ENCODE peak calls at places on chromosomes 3 and 15, in five cellular contexts. E is K562, R is endothelial cell of umbilical vein, P is A549, L is HepG2. A is an unnamed sample.

GRCh38 chr3:20488101-20488500 is 302.1 kb upstream of the SGO1 start:
- DNase-seq in E (no peak), R (no peak), P (no peak), L (no peak), A (no peak)

GRCh38 chr15:71761649-71762048 is 48.7 kb upstream of the NR2E3 start:
- DNase-seq in E (no peak), R (peak; percentile 84), P (peak; percentile 83), L (peak; percentile 60), A (no peak)

GRCh38 chr3:157078131-157078835 is 81.7 kb downstream of the CCNL1 start:
- DNase-seq in E (no peak), R (no peak), P (no peak), L (no peak), A (no peak)

GRCh38 chr3:142902356-142902755 is 13.5 kb upstream of the PCOLCE2 start:
- DNase-seq in E (no peak), R (no peak), P (no peak), L (no peak), A (no peak)

GRCh38 chr3:127065138-127065427 is 82.2 kb downstream of the PLXNA1 start:
- DNase-seq in E (no peak), R (no peak), P (no peak), L (no peak), A (no peak)

GRCh38 chr3:12772462-12772861 is 13.4 kb upstream of the TMEM40 start:
- DNase-seq in E (no peak), R (no peak), P (no peak), L (no peak), A (no peak)

GRCh38 chr15:77266708-77267387 is 153.1 kb downstream of the PEAK1 start:
- DNase-seq in E (no peak), R (no peak), P (peak; percentile 45), L (no peak), A (peak; percentile 23)

GRCh38 chr3:73086071-73086494 is 24.6 kb downstream of the EBLN2 start:
- DNase-seq in E (peak; percentile 46), R (peak; percentile 44), P (peak; percentile 42), L (peak; percentile 34), A (peak; percentile 55)

GRCh38 chr3:73674280-73674679 is 49.5 kb upstream of the PDZRN3 start:
- DNase-seq in E (no peak), R (no peak), P (no peak), L (no peak), A (no peak)

GRCh38 chr15:66290007-66290406 is 3.4 kb upstream of the DIS3L start:
- DNase-seq in E (no peak), R (no peak), P (no peak), L (no peak), A (no peak)

GRCh38 chr3:156024904-156025303 is 95.5 kb upstream of the KCNAB1 start:
- DNase-seq in E (no peak), R (no peak), P (peak; percentile 9), L (no peak), A (no peak)

DNA sequence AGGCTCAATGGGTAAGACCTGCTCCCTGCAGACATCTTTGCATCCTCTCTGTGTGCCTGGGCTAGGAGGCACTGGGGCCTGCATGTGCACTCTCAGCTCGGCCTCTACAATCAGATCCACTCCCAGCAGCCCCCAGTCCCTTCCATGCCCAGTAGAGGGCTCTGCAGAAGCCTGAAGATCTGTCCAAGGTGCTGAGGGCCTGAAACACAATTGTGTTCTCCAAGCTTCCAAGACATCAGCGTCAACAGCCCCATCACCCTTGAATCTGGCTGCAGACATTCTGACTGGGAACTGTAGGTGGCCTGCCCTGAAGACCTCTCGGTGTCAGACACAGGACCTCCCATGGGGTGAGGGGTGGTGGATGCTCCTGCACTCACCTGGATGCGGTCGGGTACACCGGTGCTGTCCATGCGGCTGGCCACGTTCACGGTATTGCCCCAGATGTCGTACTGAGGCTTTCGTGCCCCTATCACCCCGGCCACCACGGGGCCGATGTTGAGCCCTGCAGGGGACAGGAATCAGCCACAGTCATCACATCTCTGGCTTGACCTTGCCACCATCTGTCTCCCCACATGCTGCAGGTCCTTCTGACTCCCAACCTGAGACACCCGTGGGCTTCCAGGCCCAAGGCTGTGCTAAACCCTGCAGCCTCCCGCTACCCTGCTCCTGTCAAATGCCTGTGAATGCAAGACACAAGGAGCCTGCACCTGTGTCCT is 84.7 kb downstream of the SEC22A start:
- DNase-seq in E (peak; percentile 71), R (peak; percentile 52), P (peak; percentile 70), L (peak; percentile 48), A (peak; percentile 82)
- TF ChIP-seq JUN in E (no peak), R (no peak), P (no peak), L (no peak), A (peak; percentile 53)

GRCh38 chr3:50607271-50608091 is 4.1 kb downstream of the CISH start:
- DNase-seq in E (no peak), R (no peak), P (no peak), L (no peak), A (no peak)
- TF ChIP-seq JUN in E (no peak), R (no peak), P (no peak), L (no peak), A (no peak)

GRCh38 chr3:63386568-63386967 is 108.5 kb downstream of the SYNPR start:
- DNase-seq in E (no peak), R (no peak), P (no peak), L (no peak), A (peak; percentile 38)

GRCh38 chr3:63384382-63384781 is 106.3 kb downstream of the SYNPR start:
- DNase-seq in E (no peak), R (no peak), P (no peak), L (no peak), A (no peak)

GRCh38 chr3:63387568-63387967 is 109.5 kb downstream of the SYNPR start:
- DNase-seq in E (no peak), R (no peak), P (no peak), L (no peak), A (no peak)

GRCh38 chr3:63383040-63383439 is 104.9 kb downstream of the SYNPR start:
- DNase-seq in E (no peak), R (no peak), P (no peak), L (no peak), A (no peak)

DNA sequence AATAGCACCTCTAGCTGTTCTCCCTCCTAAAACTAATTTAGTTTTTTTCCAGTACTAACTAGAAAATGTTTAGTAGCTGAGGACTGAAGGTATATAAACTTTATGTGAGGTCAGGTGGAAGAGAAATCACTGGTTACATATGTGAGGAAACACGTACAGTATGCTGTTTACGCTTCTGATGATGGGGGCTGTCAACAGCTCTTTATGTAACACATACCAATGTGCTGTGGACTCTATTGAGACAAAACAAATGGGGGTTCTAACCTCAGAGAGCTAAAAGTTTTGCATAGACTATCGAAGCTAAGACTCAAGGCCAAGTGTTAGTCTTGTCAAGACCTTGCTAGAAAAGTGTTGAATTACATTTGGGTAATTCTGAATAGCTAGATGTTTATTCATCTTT is 107.5 kb downstream of the SYNPR start:
- DNase-seq in E (no peak), R (no peak), P (no peak), L (no peak), A (no peak)
- TF ChIP-seq JUN in E (no peak), R (no peak), P (no peak), L (no peak), A (no peak)

GRCh38 chr15:45372032-45372995 is 6.0 kb downstream of the GATM start:
- DNase-seq in E (no peak), R (no peak), P (no peak), L (no peak), A (no peak)
- TF ChIP-seq JUN in E (no peak), R (no peak), P (no peak), L (no peak), A (no peak)

GRCh38 chr3:6504834-6505233 is 356.1 kb upstream of the GRM7 start:
- DNase-seq in E (no peak), R (no peak), P (no peak), L (no peak), A (no peak)
- TF ChIP-seq JUN in E (no peak), R (no peak), P (no peak), L (no peak), A (no peak)

DNA sequence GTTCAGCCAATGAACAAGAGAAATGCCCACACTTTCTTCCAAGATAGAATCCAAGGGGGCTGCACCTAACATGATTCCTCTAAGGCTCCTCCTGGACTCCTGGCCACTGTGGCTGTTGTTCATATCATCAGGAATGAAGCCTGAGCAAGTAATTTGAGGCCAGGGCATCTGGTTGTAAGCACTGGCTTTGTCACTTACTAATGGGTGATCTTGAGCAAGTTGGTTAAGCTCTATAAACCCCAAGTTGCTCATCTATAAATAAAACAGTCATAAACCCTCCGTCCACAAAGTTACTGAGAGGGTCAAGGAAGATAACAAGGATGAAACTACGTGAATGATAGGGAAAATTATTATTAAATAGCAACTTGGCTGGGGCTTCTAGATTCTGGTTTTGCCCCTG is 58.3 kb downstream of the CDC25A start:
- DNase-seq in E (no peak), R (no peak), P (no peak), L (no peak), A (no peak)
- TF ChIP-seq JUN in E (no peak), R (no peak), P (no peak), L (no peak), A (no peak)

DNA sequence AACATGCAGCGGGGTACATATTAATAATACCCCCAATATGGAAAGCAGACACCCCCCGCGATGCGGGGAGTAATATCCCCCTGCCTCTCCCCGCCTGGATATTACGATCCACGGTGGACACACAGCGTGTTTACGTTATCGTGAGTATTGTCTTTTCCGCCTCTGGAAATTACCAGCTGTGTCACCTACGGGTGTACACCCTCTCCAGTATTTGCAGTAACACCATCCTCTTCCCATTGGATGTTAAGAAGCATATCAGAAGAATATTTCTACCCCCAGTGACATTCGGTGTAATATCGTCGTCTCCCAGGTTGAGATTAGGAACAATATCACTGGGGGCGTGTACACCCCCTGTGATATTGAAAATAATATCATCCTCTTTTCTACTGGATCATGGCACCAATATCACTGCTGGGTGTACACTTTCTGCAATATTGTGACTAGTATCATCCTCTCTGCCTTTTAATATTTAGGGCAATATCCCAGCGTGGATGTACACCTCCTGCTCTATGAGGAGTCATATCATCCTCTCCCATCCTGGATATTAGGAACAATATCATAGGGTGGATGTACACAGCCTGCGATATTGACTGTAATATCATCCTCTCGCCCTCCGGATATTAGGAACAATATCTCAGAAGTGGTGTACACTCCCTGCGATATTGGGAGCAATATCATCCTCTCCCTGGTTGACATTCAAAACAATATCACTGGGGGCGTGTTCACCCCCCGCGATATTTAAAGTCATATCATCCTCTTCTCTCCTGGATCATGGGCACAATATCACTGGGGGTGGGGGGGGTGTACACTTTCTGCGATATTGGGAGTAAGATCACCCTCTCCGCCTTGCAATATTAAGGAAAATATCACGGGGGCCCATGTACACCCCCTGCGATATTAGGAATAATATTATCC is 20.3 kb upstream of the BMF start:
- DNase-seq in E (no peak), R (no peak), P (no peak), L (no peak), A (no peak)
- TF ChIP-seq JUN in E (no peak), R (no peak), P (no peak), L (no peak), A (no peak)

A was measured in WTC11.